ENCODE peak calls at places on chromosomes 3 and 15, in nine cellular contexts. One of them, this sample, is unnamed. For H3K9me3, the result is how much of the 10 kb centered on the place peaks cover.

GRCh38 chr15:70763950-70764730 is 782 bp upstream of the UACA start:
- DNase-seq in hepatocyte: peak
- DNase-seq in iPS DF 6.9: no peak
- DNase-seq in left lung: no peak
- DNase-seq in OCI-LY7: no peak
- DNase-seq in breast epithelium: no peak
- DNase-seq in sigmoid colon: no peak
- DNase-seq in lung: no peak
- DNase-seq in mucosa of descending colon: no peak
- DNase-seq in this sample: no peak

GRCh38 chr3:124972457-124972856 is 37.9 kb upstream of the MUC13 start:
- DNase-seq in hepatocyte: peak
- DNase-seq in iPS DF 6.9: no peak
- DNase-seq in left lung: no peak
- DNase-seq in OCI-LY7: no peak
- DNase-seq in breast epithelium: no peak
- DNase-seq in sigmoid colon: no peak
- DNase-seq in lung: no peak
- DNase-seq in mucosa of descending colon: no peak
- DNase-seq in this sample: no peak

GRCh38 chr3:111260878-111261277 is 189.3 kb downstream of the NECTIN3 start:
- DNase-seq in hepatocyte: no peak
- DNase-seq in iPS DF 6.9: no peak
- DNase-seq in left lung: no peak
- DNase-seq in OCI-LY7: no peak
- DNase-seq in breast epithelium: no peak
- DNase-seq in sigmoid colon: no peak
- DNase-seq in lung: no peak
- DNase-seq in mucosa of descending colon: no peak
- DNase-seq in this sample: no peak

GRCh38 chr3:9715764-9716437 is 12.3 kb downstream of the CPNE9 start:
- DNase-seq in hepatocyte: peak
- DNase-seq in iPS DF 6.9: no peak
- DNase-seq in left lung: no peak
- DNase-seq in OCI-LY7: peak
- DNase-seq in breast epithelium: peak
- DNase-seq in sigmoid colon: peak
- DNase-seq in lung: peak
- DNase-seq in mucosa of descending colon: peak
- DNase-seq in this sample: no peak

GRCh38 chr3:13657660-13658435 is 108.9 kb downstream of the FBLN2 start:
- DNase-seq in hepatocyte: peak
- DNase-seq in iPS DF 6.9: no peak
- DNase-seq in left lung: no peak
- DNase-seq in OCI-LY7: peak
- DNase-seq in breast epithelium: no peak
- DNase-seq in sigmoid colon: no peak
- DNase-seq in lung: peak
- DNase-seq in mucosa of descending colon: no peak
- DNase-seq in this sample: peak

GRCh38 chr3:55662683-55663082 is 175.6 kb upstream of the WNT5A start:
- DNase-seq in hepatocyte: no peak
- DNase-seq in iPS DF 6.9: no peak
- DNase-seq in left lung: no peak
- DNase-seq in OCI-LY7: no peak
- DNase-seq in breast epithelium: no peak
- DNase-seq in sigmoid colon: no peak
- DNase-seq in lung: no peak
- DNase-seq in mucosa of descending colon: no peak
- DNase-seq in this sample: no peak

GRCh38 chr3:66398228-66399025 is 102.4 kb downstream of the LRIG1 start:
- DNase-seq in hepatocyte: no peak
- DNase-seq in iPS DF 6.9: no peak
- DNase-seq in left lung: peak
- DNase-seq in OCI-LY7: no peak
- DNase-seq in breast epithelium: no peak
- DNase-seq in sigmoid colon: peak
- DNase-seq in lung: no peak
- DNase-seq in mucosa of descending colon: no peak
- DNase-seq in this sample: no peak

GRCh38 chr3:189334064-189334920 is 162.5 kb downstream of the TPRG1 start:
- DNase-seq in hepatocyte: no peak
- DNase-seq in iPS DF 6.9: no peak
- DNase-seq in left lung: no peak
- DNase-seq in OCI-LY7: no peak
- DNase-seq in breast epithelium: no peak
- DNase-seq in sigmoid colon: no peak
- DNase-seq in lung: no peak
- DNase-seq in mucosa of descending colon: no peak
- DNase-seq in this sample: no peak

GRCh38 chr3:143875566-143875965 is 27.3 kb upstream of the SLC9A9 start:
- DNase-seq in hepatocyte: no peak
- DNase-seq in iPS DF 6.9: no peak
- DNase-seq in left lung: no peak
- DNase-seq in OCI-LY7: no peak
- DNase-seq in breast epithelium: no peak
- DNase-seq in sigmoid colon: no peak
- DNase-seq in lung: no peak
- DNase-seq in mucosa of descending colon: no peak
- DNase-seq in this sample: no peak

GRCh38 chr3:186476541-186476940 is 67.6 kb downstream of the CRYGS start:
- DNase-seq in hepatocyte: no peak
- DNase-seq in iPS DF 6.9: no peak
- DNase-seq in left lung: no peak
- DNase-seq in OCI-LY7: no peak
- DNase-seq in breast epithelium: no peak
- DNase-seq in sigmoid colon: no peak
- DNase-seq in lung: no peak
- DNase-seq in mucosa of descending colon: no peak
- DNase-seq in this sample: no peak

GRCh38 chr15:42914728-42915497 is 5.7 kb downstream of the TTBK2 start:
- DNase-seq in hepatocyte: no peak
- DNase-seq in iPS DF 6.9: no peak
- DNase-seq in left lung: no peak
- DNase-seq in OCI-LY7: no peak
- DNase-seq in breast epithelium: no peak
- DNase-seq in sigmoid colon: no peak
- DNase-seq in lung: no peak
- DNase-seq in mucosa of descending colon: no peak
- DNase-seq in this sample: no peak

GRCh38 chr3:194337965-194338753 is 13.0 kb downstream of the CPN2 start:
- DNase-seq in hepatocyte: no peak
- DNase-seq in iPS DF 6.9: no peak
- DNase-seq in left lung: no peak
- DNase-seq in OCI-LY7: no peak
- DNase-seq in breast epithelium: no peak
- DNase-seq in sigmoid colon: no peak
- DNase-seq in lung: no peak
- DNase-seq in mucosa of descending colon: no peak
- DNase-seq in this sample: no peak

GRCh38 chr3:149954812-149955211 is 15.9 kb downstream of the PFN2 start:
- DNase-seq in hepatocyte: no peak
- DNase-seq in iPS DF 6.9: no peak
- DNase-seq in left lung: no peak
- DNase-seq in OCI-LY7: no peak
- DNase-seq in breast epithelium: no peak
- DNase-seq in sigmoid colon: no peak
- DNase-seq in lung: no peak
- DNase-seq in mucosa of descending colon: no peak
- DNase-seq in this sample: no peak

GRCh38 chr3:182364723-182365650 is 428.3 kb upstream of the ATP11B start:
- DNase-seq in hepatocyte: no peak
- DNase-seq in iPS DF 6.9: no peak
- DNase-seq in left lung: peak
- DNase-seq in OCI-LY7: no peak
- DNase-seq in breast epithelium: no peak
- DNase-seq in sigmoid colon: peak
- DNase-seq in lung: no peak
- DNase-seq in mucosa of descending colon: no peak
- DNase-seq in this sample: no peak

GRCh38 chr15:69145694-69146492 is 14.5 kb upstream of the GLCE start:
- DNase-seq in hepatocyte: peak
- DNase-seq in iPS DF 6.9: no peak
- DNase-seq in left lung: no peak
- DNase-seq in OCI-LY7: no peak
- DNase-seq in breast epithelium: no peak
- DNase-seq in sigmoid colon: no peak
- DNase-seq in lung: no peak
- DNase-seq in mucosa of descending colon: no peak
- DNase-seq in this sample: no peak

GRCh38 chr3:33918357-33918756 is 119.9 kb downstream of the PDCD6IP start:
- DNase-seq in hepatocyte: no peak
- DNase-seq in iPS DF 6.9: no peak
- DNase-seq in left lung: no peak
- DNase-seq in OCI-LY7: no peak
- DNase-seq in breast epithelium: no peak
- DNase-seq in sigmoid colon: no peak
- DNase-seq in lung: no peak
- DNase-seq in mucosa of descending colon: no peak
- DNase-seq in this sample: no peak

GRCh38 chr15:41573396-41573795 is 14.4 kb downstream of the TYRO3 start:
- DNase-seq in hepatocyte: no peak
- DNase-seq in iPS DF 6.9: no peak
- DNase-seq in left lung: no peak
- DNase-seq in OCI-LY7: no peak
- DNase-seq in breast epithelium: no peak
- DNase-seq in sigmoid colon: no peak
- DNase-seq in lung: no peak
- DNase-seq in mucosa of descending colon: no peak
- DNase-seq in this sample: no peak

GRCh38 chr15:90037510-90037860 is 36.4 kb downstream of the ZNF710 start:
- DNase-seq in hepatocyte: no peak
- DNase-seq in iPS DF 6.9: no peak
- DNase-seq in left lung: no peak
- DNase-seq in OCI-LY7: no peak
- DNase-seq in breast epithelium: no peak
- DNase-seq in sigmoid colon: no peak
- DNase-seq in lung: no peak
- DNase-seq in mucosa of descending colon: no peak
- DNase-seq in this sample: no peak

GRCh38 chr3:5542472-5542871 is 355.0 kb downstream of the EDEM1 start:
- DNase-seq in hepatocyte: no peak
- DNase-seq in iPS DF 6.9: no peak
- DNase-seq in left lung: no peak
- DNase-seq in OCI-LY7: no peak
- DNase-seq in breast epithelium: no peak
- DNase-seq in sigmoid colon: no peak
- DNase-seq in lung: no peak
- DNase-seq in mucosa of descending colon: no peak
- DNase-seq in this sample: no peak
- H3K9me3 ChIP-seq in hepatocyte: under half
- H3K9me3 ChIP-seq in iPS DF 6.9: under half
- H3K9me3 ChIP-seq in left lung: under half
- H3K9me3 ChIP-seq in OCI-LY7: under half
- H3K9me3 ChIP-seq in breast epithelium: under half
- H3K9me3 ChIP-seq in sigmoid colon: under half
- H3K9me3 ChIP-seq in lung: under half
- H3K9me3 ChIP-seq in mucosa of descending colon: under half
- H3K9me3 ChIP-seq in this sample: under half

DNA sequence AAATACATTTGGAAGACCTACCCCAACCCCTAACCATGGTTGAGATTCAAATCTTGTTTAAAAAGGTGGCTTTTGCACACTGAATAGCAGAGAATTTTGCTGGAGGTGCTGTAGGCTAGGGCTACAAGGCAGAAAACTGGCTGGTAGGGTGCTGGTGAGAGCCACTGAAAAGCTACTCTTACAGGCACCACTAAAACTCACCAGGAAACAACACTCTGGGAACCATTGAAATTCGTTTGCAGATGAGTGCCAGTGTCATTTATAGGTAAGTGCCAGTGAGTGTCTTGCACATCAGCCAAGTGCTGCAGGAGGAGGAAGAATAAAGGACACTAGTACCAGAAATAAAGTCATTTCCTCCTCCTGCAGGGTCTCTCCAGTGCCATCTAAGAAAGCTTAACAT is 610.2 kb downstream of the ZNF385D start:
- DNase-seq in hepatocyte: no peak
- DNase-seq in iPS DF 6.9: no peak
- DNase-seq in left lung: no peak
- DNase-seq in OCI-LY7: no peak
- DNase-seq in breast epithelium: no peak
- DNase-seq in sigmoid colon: no peak
- DNase-seq in lung: no peak
- DNase-seq in mucosa of descending colon: no peak
- DNase-seq in this sample: no peak
- H3K9me3 ChIP-seq in hepatocyte: under half
- H3K9me3 ChIP-seq in iPS DF 6.9: under half
- H3K9me3 ChIP-seq in left lung: under half
- H3K9me3 ChIP-seq in OCI-LY7: under half
- H3K9me3 ChIP-seq in breast epithelium: under half
- H3K9me3 ChIP-seq in sigmoid colon: under half
- H3K9me3 ChIP-seq in lung: under half
- H3K9me3 ChIP-seq in mucosa of descending colon: under half
- H3K9me3 ChIP-seq in this sample: under half

DNA sequence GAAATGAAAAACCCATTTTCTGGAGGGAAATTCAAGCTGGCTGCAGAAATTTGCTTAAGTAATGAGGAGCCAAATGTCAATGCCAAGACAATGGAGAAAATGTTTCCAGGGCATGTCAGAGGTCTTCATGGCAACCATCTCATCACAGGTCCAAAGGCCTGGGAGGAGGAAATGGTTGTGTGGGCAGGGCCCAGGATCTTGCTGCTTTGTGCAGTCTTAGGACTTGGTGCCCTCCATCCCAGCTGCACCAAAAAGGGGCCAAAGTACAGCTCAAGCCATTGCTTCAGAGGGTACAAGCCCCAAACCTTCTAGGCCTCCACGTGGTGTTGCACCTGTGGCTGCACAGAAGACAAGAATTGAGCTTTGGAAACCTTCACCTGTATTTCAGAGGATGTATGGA is 59.3 kb downstream of the POMGNT2 start:
- DNase-seq in hepatocyte: no peak
- DNase-seq in iPS DF 6.9: no peak
- DNase-seq in left lung: no peak
- DNase-seq in OCI-LY7: no peak
- DNase-seq in breast epithelium: no peak
- DNase-seq in sigmoid colon: no peak
- DNase-seq in lung: peak
- DNase-seq in mucosa of descending colon: no peak
- DNase-seq in this sample: no peak
- H3K9me3 ChIP-seq in hepatocyte: under half
- H3K9me3 ChIP-seq in iPS DF 6.9: under half
- H3K9me3 ChIP-seq in left lung: half or more
- H3K9me3 ChIP-seq in OCI-LY7: under half
- H3K9me3 ChIP-seq in breast epithelium: half or more
- H3K9me3 ChIP-seq in sigmoid colon: under half
- H3K9me3 ChIP-seq in lung: under half
- H3K9me3 ChIP-seq in mucosa of descending colon: half or more
- H3K9me3 ChIP-seq in this sample: under half

GRCh38 chr3:37037352-37037751 is 44.0 kb downstream of the MLH1 start:
- DNase-seq in hepatocyte: no peak
- DNase-seq in iPS DF 6.9: no peak
- DNase-seq in left lung: no peak
- DNase-seq in OCI-LY7: no peak
- DNase-seq in breast epithelium: no peak
- DNase-seq in sigmoid colon: no peak
- DNase-seq in lung: no peak
- DNase-seq in mucosa of descending colon: no peak
- DNase-seq in this sample: no peak
- H3K9me3 ChIP-seq in hepatocyte: under half
- H3K9me3 ChIP-seq in iPS DF 6.9: under half
- H3K9me3 ChIP-seq in left lung: under half
- H3K9me3 ChIP-seq in OCI-LY7: under half
- H3K9me3 ChIP-seq in breast epithelium: under half
- H3K9me3 ChIP-seq in sigmoid colon: under half
- H3K9me3 ChIP-seq in lung: under half
- H3K9me3 ChIP-seq in mucosa of descending colon: under half
- H3K9me3 ChIP-seq in this sample: under half

GRCh38 chr3:7000501-7000900 is 139.6 kb downstream of the GRM7 start:
- DNase-seq in hepatocyte: no peak
- DNase-seq in iPS DF 6.9: no peak
- DNase-seq in left lung: no peak
- DNase-seq in OCI-LY7: no peak
- DNase-seq in breast epithelium: no peak
- DNase-seq in sigmoid colon: no peak
- DNase-seq in lung: no peak
- DNase-seq in mucosa of descending colon: no peak
- DNase-seq in this sample: no peak
- H3K9me3 ChIP-seq in hepatocyte: under half
- H3K9me3 ChIP-seq in iPS DF 6.9: under half
- H3K9me3 ChIP-seq in left lung: under half
- H3K9me3 ChIP-seq in OCI-LY7: under half
- H3K9me3 ChIP-seq in breast epithelium: under half
- H3K9me3 ChIP-seq in sigmoid colon: under half
- H3K9me3 ChIP-seq in lung: under half
- H3K9me3 ChIP-seq in mucosa of descending colon: under half
- H3K9me3 ChIP-seq in this sample: under half

This sample was measured in T-helper 17 cell.